ENCODE peak calls at places on chromosome 21, in four cellular contexts. One of them, this sample, is unnamed.

GRCh38 chr21:43365611-43366426 is 61.1 kb downstream of the SIK1 start:
- DNase-seq in H9: no peak
- DNase-seq in mesendoderm: no peak
- DNase-seq in H1: no peak
- DNase-seq in this sample: no peak

GRCh38 chr21:41121785-41122415 is 46.1 kb upstream of the BACE2 start:
- DNase-seq in mesendoderm: peak; percentile 90
- DNase-seq in H9: peak; percentile 87
- DNase-seq in H1: peak; percentile 56
- DNase-seq in this sample: peak; percentile 92

GRCh38 chr21:15826147-15826780 is 96.5 kb downstream of the USP25 start:
- DNase-seq in H1: no peak
- DNase-seq in H9: peak; percentile 36
- DNase-seq in mesendoderm: peak; percentile 87
- DNase-seq in this sample: peak; percentile 85

GRCh38 chr21:31354604-31355443 is 10.8 kb upstream of the TIAM1 start:
- DNase-seq in H1: no peak
- DNase-seq in H9: no peak
- DNase-seq in mesendoderm: no peak
- DNase-seq in this sample: peak; percentile 91

GRCh38 chr21:45947296-45947695 is 34.3 kb upstream of the COL6A1 start:
- DNase-seq in H9: no peak
- DNase-seq in mesendoderm: no peak
- DNase-seq in H1: no peak
- DNase-seq in this sample: no peak

GRCh38 chr21:17925900-17926299 is 106.7 kb upstream of the C21orf91 start:
- DNase-seq in mesendoderm: peak; percentile 43
- DNase-seq in H9: no peak
- DNase-seq in H1: no peak
- DNase-seq in this sample: no peak

GRCh38 chr21:17081193-17081592 is 431.6 kb upstream of the CXADR start:
- DNase-seq in H9: no peak
- DNase-seq in mesendoderm: no peak
- DNase-seq in H1: no peak
- DNase-seq in this sample: no peak

GRCh38 chr21:25838809-25839208 is 104.0 kb downstream of the GABPA start:
- DNase-seq in H1: no peak
- DNase-seq in mesendoderm: no peak
- DNase-seq in H9: no peak
- DNase-seq in this sample: no peak

GRCh38 chr21:30164796-30165195 is 1.8 kb downstream of the CLDN17 start:
- DNase-seq in mesendoderm: no peak
- DNase-seq in H9: no peak
- DNase-seq in H1: no peak
- DNase-seq in this sample: no peak

GRCh38 chr21:25254491-25255174 is 352.6 kb downstream of the MRPL39 start:
- DNase-seq in H1: no peak
- DNase-seq in H9: no peak
- DNase-seq in mesendoderm: peak; percentile 68
- DNase-seq in this sample: no peak

GRCh38 chr21:40386301-40386911 is 460.6 kb downstream of the DSCAM start:
- DNase-seq in mesendoderm: peak; percentile 42
- DNase-seq in H1: peak; percentile 21
- DNase-seq in H9: peak; percentile 74
- DNase-seq in this sample: peak; percentile 44

GRCh38 chr21:16942703-16943102 is 570.1 kb upstream of the CXADR start:
- DNase-seq in mesendoderm: peak; percentile 88
- DNase-seq in H9: peak; percentile 69
- DNase-seq in H1: peak; percentile 43
- DNase-seq in this sample: no peak

GRCh38 chr21:15064576-15065380 is at the start of gene NRIP1:
- DNase-seq in mesendoderm: peak; percentile 94
- DNase-seq in H1: no peak
- DNase-seq in H9: peak; percentile 72
- DNase-seq in this sample: peak; percentile 86

GRCh38 chr21:25639167-25639921 is at the start of gene JAM2:
- DNase-seq in H1: no peak
- DNase-seq in mesendoderm: peak; percentile 68
- DNase-seq in H9: peak; percentile 75
- DNase-seq in this sample: peak; percentile 57

GRCh38 chr21:28177008-28177603 is 815.6 kb downstream of the LTN1 start:
- DNase-seq in H1: no peak
- DNase-seq in mesendoderm: no peak
- DNase-seq in H9: no peak
- DNase-seq in this sample: no peak

GRCh38 chr21:30044447-30045064 is 104.8 kb upstream of the GRIK1 start:
- DNase-seq in mesendoderm: peak; percentile 18
- DNase-seq in H9: no peak
- DNase-seq in H1: no peak
- DNase-seq in this sample: peak; percentile 76

GRCh38 chr21:30962013-30962412 is 76.3 kb downstream of the KRTAP19-8 start:
- DNase-seq in mesendoderm: peak; percentile 26
- DNase-seq in H1: no peak
- DNase-seq in H9: peak; percentile 29
- DNase-seq in this sample: no peak

GRCh38 chr21:43294194-43294902 is 125.5 kb downstream of the CRYAA start:
- DNase-seq in H9: no peak
- DNase-seq in H1: no peak
- DNase-seq in mesendoderm: no peak
- DNase-seq in this sample: no peak

GRCh38 chr21:46662367-46662654 is 26.8 kb downstream of the PRMT2 start:
- DNase-seq in H9: no peak
- DNase-seq in mesendoderm: no peak
- DNase-seq in H1: no peak
- DNase-seq in this sample: no peak

GRCh38 chr21:46294647-46295176 is 8.6 kb downstream of the YBEY start:
- DNase-seq in H9: no peak
- DNase-seq in H1: no peak
- DNase-seq in mesendoderm: peak; percentile 31
- DNase-seq in this sample: peak; percentile 40

GRCh38 chr21:29938968-29939858 is 583 bp downstream of the GRIK1 start:
- DNase-seq in H1: no peak
- DNase-seq in H9: peak; percentile 52
- DNase-seq in mesendoderm: peak; percentile 30
- DNase-seq in this sample: no peak

GRCh38 chr21:37435120-37435519 is 68.5 kb downstream of the DYRK1A start:
- DNase-seq in H1: peak; percentile 21
- DNase-seq in H9: peak; percentile 79
- DNase-seq in mesendoderm: peak; percentile 97
- DNase-seq in this sample: no peak

GRCh38 chr21:43800124-43800523 is 10.7 kb downstream of the RRP1 start:
- DNase-seq in H1: no peak
- DNase-seq in mesendoderm: no peak
- DNase-seq in H9: no peak
- DNase-seq in this sample: no peak

GRCh38 chr21:40845621-40846020 is 1.3 kb downstream of the DSCAM start:
- DNase-seq in mesendoderm: no peak
- DNase-seq in H9: no peak
- DNase-seq in H1: no peak
- DNase-seq in this sample: peak; percentile 86

GRCh38 chr21:17146426-17146825 is 366.4 kb upstream of the CXADR start:
- DNase-seq in mesendoderm: peak; percentile 29
- DNase-seq in H1: no peak
- DNase-seq in H9: no peak
- DNase-seq in this sample: no peak

GRCh38 chr21:15363921-15364320 is 299.1 kb upstream of the NRIP1 start:
- DNase-seq in mesendoderm: no peak
- DNase-seq in H1: no peak
- DNase-seq in H9: no peak
- DNase-seq in this sample: no peak

GRCh38 chr21:36104306-36105300 is 30.3 kb upstream of the CBR3 start:
- DNase-seq in H1: peak; percentile 51
- DNase-seq in mesendoderm: peak; percentile 81
- DNase-seq in H9: peak; percentile 72
- DNase-seq in this sample: peak; percentile 60

DNA sequence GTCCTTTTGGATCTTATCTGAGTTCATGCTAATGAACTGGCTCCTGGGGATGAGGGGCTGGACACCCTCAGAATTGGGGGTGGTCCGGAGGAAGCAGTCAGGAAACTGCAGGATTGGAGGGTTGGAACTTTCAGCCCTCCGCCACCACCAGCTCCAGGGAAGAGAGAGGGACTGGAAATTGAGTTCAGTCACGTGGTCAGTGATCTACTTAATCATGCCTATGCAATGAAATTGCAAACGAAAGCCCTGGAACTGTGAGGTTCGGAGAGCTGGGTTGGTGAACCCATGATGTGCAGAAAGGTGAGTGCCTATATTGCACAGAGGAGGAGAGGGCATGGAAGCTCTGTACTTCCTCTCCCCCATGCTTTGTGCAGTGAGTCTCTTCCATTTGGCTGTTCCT is 16.6 kb downstream of the ITSN1 start:
- DNase-seq in H9: no peak
- DNase-seq in mesendoderm: peak; percentile 41
- DNase-seq in H1: no peak
- DNase-seq in this sample: no peak
- H3K79me2 ChIP-seq in H9: peaks cover 42% of the 10 kb centered on the region
- H3K79me2 ChIP-seq in mesendoderm: peaks cover 63% of the 10 kb centered on the region
- H3K79me2 ChIP-seq in H1: peaks cover 19% of the 10 kb centered on the region
- H3K79me2 ChIP-seq in this sample: peaks cover 4% of the 10 kb centered on the region

GRCh38 chr21:34999397-34999941 is 49.6 kb downstream of the RUNX1 start:
- DNase-seq in mesendoderm: no peak
- DNase-seq in H9: no peak
- DNase-seq in H1: no peak
- DNase-seq in this sample: no peak

GRCh38 chr21:34996304-34997081 is 52.6 kb downstream of the RUNX1 start:
- DNase-seq in H9: no peak
- DNase-seq in H1: no peak
- DNase-seq in mesendoderm: no peak
- DNase-seq in this sample: peak; percentile 63

GRCh38 chr21:34994646-34995631 is 54.2 kb downstream of the RUNX1 start:
- DNase-seq in mesendoderm: no peak
- DNase-seq in H1: no peak
- DNase-seq in H9: no peak
- DNase-seq in this sample: no peak

GRCh38 chr21:34995979-34996303 is 53.2 kb downstream of the RUNX1 start:
- DNase-seq in mesendoderm: no peak
- DNase-seq in H1: no peak
- DNase-seq in H9: no peak
- DNase-seq in this sample: peak; percentile 43

GRCh38 chr21:34997295-34997694 is 51.8 kb downstream of the RUNX1 start:
- DNase-seq in H9: no peak
- DNase-seq in mesendoderm: no peak
- DNase-seq in H1: no peak
- DNase-seq in this sample: no peak
- H3K4ac ChIP-seq in H9: no peak overlapping the region
- H3K4ac ChIP-seq in mesendoderm: no peak overlapping the region
- H3K4ac ChIP-seq in H1: no peak overlapping the region
- H3K4ac ChIP-seq in this sample: no peak overlapping the region

GRCh38 chr21:42276526-42277154 is 38.6 kb downstream of the TFF3 start:
- DNase-seq in H9: no peak
- DNase-seq in H1: no peak
- DNase-seq in mesendoderm: no peak
- DNase-seq in this sample: no peak
- H3K79me2 ChIP-seq in H9: no peaks in the 10 kb centered on the region
- H3K79me2 ChIP-seq in H1: no peaks in the 10 kb centered on the region
- H3K79me2 ChIP-seq in mesendoderm: no peaks in the 10 kb centered on the region
- H3K79me2 ChIP-seq in this sample: no peaks in the 10 kb centered on the region

DNA sequence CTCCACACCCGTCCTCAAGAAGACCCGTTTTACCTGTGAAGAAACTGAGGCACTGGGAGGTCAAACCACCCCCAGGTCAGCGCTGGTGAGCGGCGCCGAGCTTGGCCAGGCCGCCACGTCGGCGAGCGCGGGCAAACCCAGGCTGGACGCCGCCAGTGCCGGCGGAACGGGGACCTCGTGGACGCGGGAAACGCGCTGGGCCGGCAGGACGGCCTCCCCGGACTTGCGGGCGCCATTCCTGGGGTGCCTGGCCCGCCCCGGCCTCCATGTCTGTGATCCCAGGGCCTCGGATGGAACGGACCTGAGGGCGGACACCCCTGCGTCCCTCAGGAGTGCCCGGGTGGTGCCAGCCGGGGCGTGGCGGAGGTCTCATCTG is 762 bp upstream of the SUMO3 start:
- DNase-seq in mesendoderm: no peak
- DNase-seq in H9: no peak
- DNase-seq in H1: no peak
- DNase-seq in this sample: no peak
- H3K4ac ChIP-seq in mesendoderm: peak overlapping the region; percentile 98
- H3K4ac ChIP-seq in H9: no peak overlapping the region
- H3K4ac ChIP-seq in H1: peak overlapping the region; percentile 53
- H3K4ac ChIP-seq in this sample: peak overlapping the region; percentile 83

GRCh38 chr21:38811257-38811656 is 5.5 kb downstream of the ETS2 start:
- DNase-seq in H9: peak; percentile 28
- DNase-seq in mesendoderm: no peak
- DNase-seq in H1: no peak
- DNase-seq in this sample: peak; percentile 47

GRCh38 chr21:38807987-38808386 is 2.3 kb downstream of the ETS2 start:
- DNase-seq in H9: no peak
- DNase-seq in mesendoderm: no peak
- DNase-seq in H1: no peak
- DNase-seq in this sample: no peak

GRCh38 chr21:38809170-38809878 is 3.6 kb downstream of the ETS2 start:
- DNase-seq in H9: no peak
- DNase-seq in H1: no peak
- DNase-seq in mesendoderm: no peak
- DNase-seq in this sample: no peak

GRCh38 chr21:38810826-38811164 is 5.1 kb downstream of the ETS2 start:
- DNase-seq in mesendoderm: no peak
- DNase-seq in H1: no peak
- DNase-seq in H9: no peak
- DNase-seq in this sample: no peak

DNA sequence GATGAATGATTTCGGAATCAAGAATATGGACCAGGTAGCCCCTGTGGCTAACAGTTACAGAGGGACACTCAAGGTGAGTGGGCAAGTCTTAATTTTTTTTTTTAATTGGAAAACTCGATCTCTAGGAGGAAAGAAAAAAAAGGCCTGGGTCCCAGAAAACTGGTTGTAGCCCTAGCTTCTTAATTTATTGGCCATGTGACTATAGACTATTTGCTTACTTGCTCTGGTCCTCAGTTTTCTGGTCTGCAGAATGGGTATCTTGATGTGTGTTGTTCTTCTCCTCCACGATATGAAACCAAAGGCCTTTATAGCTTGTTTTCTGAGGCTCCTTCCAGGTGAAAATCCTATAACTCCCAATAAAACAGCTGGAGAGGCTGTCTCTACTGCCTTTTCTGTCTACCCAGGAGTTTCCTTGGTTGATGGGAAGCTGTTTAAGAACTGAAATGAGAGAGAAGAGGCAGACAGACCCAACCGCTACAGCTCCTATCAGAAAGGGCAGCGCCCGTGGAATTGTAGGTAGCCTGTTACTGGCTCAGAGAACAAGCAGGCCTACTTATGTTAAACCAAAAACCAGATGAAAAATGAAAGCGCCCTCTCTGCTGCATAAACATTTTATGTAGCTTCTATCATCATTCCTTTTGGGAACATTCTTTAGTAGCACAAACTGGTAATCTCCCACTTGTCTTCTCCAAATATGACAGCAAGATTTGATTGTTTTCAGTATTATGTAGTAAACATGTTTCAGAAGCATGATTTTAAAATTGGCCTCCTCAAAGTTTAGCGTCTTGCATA is 4.5 kb downstream of the ETS2 start:
- DNase-seq in H9: peak; percentile 21
- DNase-seq in H1: no peak
- DNase-seq in mesendoderm: no peak
- DNase-seq in this sample: no peak
- H3K79me2 ChIP-seq in H9: peaks cover 24% of the 10 kb centered on the region
- H3K79me2 ChIP-seq in H1: peaks cover 8% of the 10 kb centered on the region
- H3K79me2 ChIP-seq in mesendoderm: peaks cover 49% of the 10 kb centered on the region
- H3K79me2 ChIP-seq in this sample: peaks cover 10% of the 10 kb centered on the region

This sample was measured in trophoblast cell.